ENCODE peak calls at places on chromosomes 12 and 14, in eight cellular contexts. E, R, F, X, L, I, B and H are unnamed samples. For H3K4me1, the result is how much of the 10 kb centered on the place peaks cover.

GRCh38 chr12:106358410-106359241 is 1.1 kb downstream of the POLR3B start:
- DNase-seq in E (no peak), R (peak), F (no peak), X (no peak), L (peak), I (peak), B (no peak), H (no peak)

GRCh38 chr12:67681145-67681778 is 32.7 kb downstream of the DYRK2 start:
- DNase-seq in E (no peak), R (peak), F (no peak), X (peak), L (no peak), I (no peak), B (no peak), H (peak)

GRCh38 chr12:109304485-109304884 is 4.6 kb downstream of the FOXN4 start:
- DNase-seq in E (no peak), R (no peak), F (no peak), X (no peak), L (no peak), I (no peak), B (no peak), H (no peak)

GRCh38 chr12:4813741-4814140 is 93.5 kb downstream of the GALNT8 start:
- DNase-seq in E (no peak), R (no peak), F (no peak), X (no peak), L (no peak), I (no peak), B (no peak), H (no peak)

GRCh38 chr14:21647380-21647779 is 6.3 kb upstream of the OR4E2 start:
- DNase-seq in E (no peak), R (no peak), F (no peak), X (no peak), L (peak), I (no peak), B (no peak), H (no peak)

GRCh38 chr12:81209001-81209400 is 131.1 kb downstream of the ACSS3 start:
- DNase-seq in E (no peak), R (no peak), F (no peak), X (no peak), L (no peak), I (no peak), B (no peak), H (no peak)

GRCh38 chr14:100290607-100291304 is 15.5 kb downstream of the SLC25A29 start:
- DNase-seq in E (peak), R (no peak), F (no peak), X (no peak), L (no peak), I (no peak), B (no peak), H (no peak)

GRCh38 chr12:16526693-16527092 is 79.3 kb downstream of the LMO3 start:
- DNase-seq in E (no peak), R (no peak), F (no peak), X (peak), L (no peak), I (no peak), B (no peak), H (no peak)

GRCh38 chr12:2631613-2632350 is 163.0 kb upstream of the FKBP4 start:
- DNase-seq in E (no peak), R (peak), F (no peak), X (no peak), L (no peak), I (no peak), B (no peak), H (no peak)

GRCh38 chr12:11840350-11840749 is 190.9 kb downstream of the ETV6 start:
- DNase-seq in E (no peak), R (no peak), F (no peak), X (no peak), L (peak), I (no peak), B (no peak), H (no peak)

GRCh38 chr12:116130431-116130830 is 147.1 kb downstream of the MED13L start:
- DNase-seq in E (no peak), R (no peak), F (no peak), X (no peak), L (no peak), I (no peak), B (no peak), H (no peak)

GRCh38 chr14:65229431-65230286 is 127.3 kb upstream of the MAX start:
- DNase-seq in E (no peak), R (peak), F (peak), X (no peak), L (peak), I (peak), B (no peak), H (no peak)

GRCh38 chr14:99300190-99300589 is 28.2 kb upstream of the BCL11B start:
- DNase-seq in E (no peak), R (no peak), F (peak), X (no peak), L (no peak), I (no peak), B (no peak), H (no peak)

GRCh38 chr14:102187044-102187443 is 47.3 kb downstream of the WDR20 start:
- DNase-seq in E (no peak), R (no peak), F (no peak), X (peak), L (no peak), I (no peak), B (peak), H (no peak)

GRCh38 chr12:69908208-69908607 is 83.2 kb downstream of the MYRFL start:
- DNase-seq in E (no peak), R (no peak), F (no peak), X (no peak), L (no peak), I (no peak), B (no peak), H (no peak)

GRCh38 chr12:19988457-19988856 is 379.9 kb upstream of the PDE3A start:
- DNase-seq in E (no peak), R (no peak), F (no peak), X (peak), L (peak), I (no peak), B (no peak), H (no peak)

GRCh38 chr12:111160350-111161142 is 208.3 kb downstream of the PHETA1 start:
- DNase-seq in E (no peak), R (no peak), F (no peak), X (no peak), L (no peak), I (no peak), B (no peak), H (no peak)

GRCh38 chr12:130685250-130685649 is 30.8 kb downstream of the RIMBP2 start:
- DNase-seq in E (peak), R (no peak), F (no peak), X (no peak), L (peak), I (no peak), B (no peak), H (no peak)

GRCh38 chr12:77645966-77646598 is 184.6 kb upstream of the NAV3 start:
- DNase-seq in E (no peak), R (no peak), F (peak), X (no peak), L (no peak), I (no peak), B (no peak), H (no peak)

GRCh38 chr12:25069221-25069620 is 120.3 kb upstream of the BCAT1 start:
- DNase-seq in E (no peak), R (no peak), F (no peak), X (no peak), L (no peak), I (no peak), B (no peak), H (no peak)

GRCh38 chr12:15829255-15829654 is 40.1 kb upstream of the EPS8 start:
- DNase-seq in E (no peak), R (no peak), F (peak), X (no peak), L (no peak), I (no peak), B (no peak), H (no peak)

GRCh38 chr12:29692237-29692636 is 91.5 kb downstream of the TMTC1 start:
- DNase-seq in E (no peak), R (no peak), F (no peak), X (no peak), L (no peak), I (no peak), B (no peak), H (no peak)

GRCh38 chr12:75634244-75635222 is 123.1 kb upstream of the KRR1 start:
- DNase-seq in E (no peak), R (no peak), F (peak), X (no peak), L (no peak), I (no peak), B (no peak), H (no peak)

GRCh38 chr12:65699251-65699650 is 125.0 kb upstream of the HMGA2 start:
- DNase-seq in E (no peak), R (no peak), F (no peak), X (peak), L (no peak), I (no peak), B (no peak), H (no peak)

GRCh38 chr12:10220398-10221077 is 7.9 kb downstream of the GABARAPL1 start:
- DNase-seq in E (no peak), R (peak), F (no peak), X (no peak), L (peak), I (peak), B (peak), H (no peak)

GRCh38 chr14:91402278-91403068 is 15.1 kb downstream of the CCDC88C start:
- DNase-seq in E (no peak), R (no peak), F (no peak), X (no peak), L (peak), I (no peak), B (no peak), H (no peak)

GRCh38 chr12:20451759-20452158 is 83.4 kb downstream of the PDE3A start:
- DNase-seq in E (no peak), R (no peak), F (no peak), X (peak), L (no peak), I (no peak), B (no peak), H (no peak)

GRCh38 chr12:11576104-11576503 is 73.4 kb upstream of the ETV6 start:
- DNase-seq in E (no peak), R (no peak), F (no peak), X (peak), L (no peak), I (no peak), B (peak), H (no peak)

GRCh38 chr12:29054790-29055663 is 94.1 kb upstream of the FAR2 start:
- DNase-seq in E (no peak), R (no peak), F (no peak), X (no peak), L (no peak), I (no peak), B (no peak), H (no peak)

GRCh38 chr12:34306133-34306830 is 284.0 kb downstream of the ALG10 start:
- DNase-seq in E (peak), R (no peak), F (no peak), X (no peak), L (no peak), I (no peak), B (no peak), H (no peak)

GRCh38 chr12:15526033-15526432 is 203.7 kb downstream of the PTPRO start:
- DNase-seq in E (no peak), R (no peak), F (peak), X (peak), L (no peak), I (no peak), B (no peak), H (no peak)

GRCh38 chr14:68232643-68233055 is 413.1 kb downstream of the RAD51B start:
- DNase-seq in E (no peak), R (peak), F (no peak), X (peak), L (peak), I (peak), B (peak), H (peak)

GRCh38 chr12:1919763-1920162 is 1.3 kb upstream of the CACNA2D4 start:
- DNase-seq in E (no peak), R (no peak), F (no peak), X (no peak), L (no peak), I (no peak), B (no peak), H (no peak)

GRCh38 chr12:2940564-2940963 is 18.6 kb upstream of the TEAD4 start:
- DNase-seq in E (no peak), R (no peak), F (no peak), X (no peak), L (no peak), I (no peak), B (peak), H (no peak)

GRCh38 chr14:80608563-80608962 is 333.0 kb downstream of the CEP128 start:
- DNase-seq in E (no peak), R (no peak), F (no peak), X (no peak), L (no peak), I (no peak), B (no peak), H (no peak)

GRCh38 chr14:80425686-80426085 is 214.4 kb upstream of the DIO2 start:
- DNase-seq in E (no peak), R (no peak), F (no peak), X (peak), L (no peak), I (no peak), B (no peak), H (peak)

GRCh38 chr12:100576311-100577036 is 3.0 kb downstream of the GAS2L3 start:
- DNase-seq in E (no peak), R (no peak), F (no peak), X (peak), L (no peak), I (no peak), B (no peak), H (peak)

GRCh38 chr12:57693659-57694458 is at the start of gene OS9:
- DNase-seq in E (peak), R (peak), F (peak), X (peak), L (peak), I (peak), B (peak), H (peak)

GRCh38 chr12:31525496-31526157 is 65.3 kb downstream of the DENND5B start:
- DNase-seq in E (no peak), R (no peak), F (no peak), X (no peak), L (no peak), I (no peak), B (no peak), H (no peak)

GRCh38 chr12:31524791-31525495 is 66.0 kb downstream of the DENND5B start:
- DNase-seq in E (no peak), R (no peak), F (no peak), X (no peak), L (no peak), I (no peak), B (no peak), H (peak)

GRCh38 chr12:31523306-31523705 is 67.6 kb downstream of the DENND5B start:
- DNase-seq in E (no peak), R (no peak), F (no peak), X (no peak), L (no peak), I (no peak), B (no peak), H (no peak)

GRCh38 chr12:31521972-31522371 is 69.0 kb downstream of the DENND5B start:
- DNase-seq in E (no peak), R (no peak), F (no peak), X (peak), L (no peak), I (no peak), B (no peak), H (no peak)

DNA sequence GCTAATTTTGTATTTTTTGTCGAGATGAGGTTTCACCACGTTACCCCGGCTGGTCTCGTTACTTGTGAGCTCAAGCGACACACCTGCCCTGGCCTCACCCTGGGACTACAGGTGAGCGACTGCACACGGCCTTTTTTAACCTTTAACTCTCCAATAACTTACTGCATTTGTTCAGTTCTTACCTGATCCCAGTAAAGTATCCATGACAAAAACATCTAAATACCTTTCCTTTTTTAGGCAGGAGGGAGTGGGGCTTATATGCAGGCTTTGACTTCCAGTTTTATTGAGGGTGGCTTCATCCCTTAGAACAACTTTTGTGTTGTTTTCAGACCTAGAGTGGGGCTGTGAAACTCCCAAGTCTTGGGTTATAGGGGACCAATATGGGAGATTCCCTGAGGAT is 68.3 kb downstream of the DENND5B start:
- DNase-seq in E (no peak), R (no peak), F (peak), X (no peak), L (no peak), I (no peak), B (no peak), H (no peak)
- TF ChIP-seq CTCF in E (no peak), R (no peak), F (no peak), X (no peak), L (no peak), I (no peak), B (no peak), H (no peak)

DNA sequence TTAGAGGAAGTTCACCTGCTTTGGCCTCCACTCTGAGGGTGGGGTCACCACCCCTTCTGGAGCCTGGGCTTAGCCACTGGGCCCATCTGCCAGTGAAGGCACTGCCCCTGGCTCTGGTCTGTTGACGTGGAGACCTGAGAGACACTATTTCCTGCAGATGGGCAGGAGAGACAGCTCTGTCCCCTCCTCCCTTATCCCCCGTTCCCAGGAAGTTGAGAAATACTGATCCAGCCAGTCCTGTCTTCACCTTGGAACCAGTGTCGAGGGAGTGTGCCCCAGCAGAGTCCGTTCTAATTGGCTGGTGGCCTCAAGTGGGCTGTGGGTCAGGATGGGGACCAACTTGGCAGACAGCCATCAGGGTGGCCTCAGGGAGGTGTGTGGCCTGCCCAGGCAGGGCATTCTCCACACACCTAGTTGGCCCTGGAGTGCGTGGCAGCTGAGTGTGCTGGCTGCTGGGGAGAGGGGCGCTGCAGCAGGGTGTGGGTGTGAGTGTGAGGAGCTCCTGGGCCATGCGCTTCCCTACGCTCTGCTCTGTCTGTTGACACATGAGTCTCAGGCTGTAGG is 25.4 kb downstream of the CLSTN3 start:
- DNase-seq in E (no peak), R (no peak), F (no peak), X (no peak), L (peak), I (no peak), B (peak), H (no peak)
- H3K27ac ChIP-seq in E (no peak), R (no peak), F (no peak), X (no peak), L (no peak), I (no peak), B (no peak), H (no peak)

GRCh38 chr12:46458500-46459106 is 86.0 kb upstream of the SLC38A2 start:
- DNase-seq in E (no peak), R (no peak), F (no peak), X (no peak), L (no peak), I (no peak), B (no peak), H (no peak)
- H3K4me1 ChIP-seq in E (under half), R (half or more), F (under half), X (under half), L (under half), I (under half), B (under half), H (under half)

DNA sequence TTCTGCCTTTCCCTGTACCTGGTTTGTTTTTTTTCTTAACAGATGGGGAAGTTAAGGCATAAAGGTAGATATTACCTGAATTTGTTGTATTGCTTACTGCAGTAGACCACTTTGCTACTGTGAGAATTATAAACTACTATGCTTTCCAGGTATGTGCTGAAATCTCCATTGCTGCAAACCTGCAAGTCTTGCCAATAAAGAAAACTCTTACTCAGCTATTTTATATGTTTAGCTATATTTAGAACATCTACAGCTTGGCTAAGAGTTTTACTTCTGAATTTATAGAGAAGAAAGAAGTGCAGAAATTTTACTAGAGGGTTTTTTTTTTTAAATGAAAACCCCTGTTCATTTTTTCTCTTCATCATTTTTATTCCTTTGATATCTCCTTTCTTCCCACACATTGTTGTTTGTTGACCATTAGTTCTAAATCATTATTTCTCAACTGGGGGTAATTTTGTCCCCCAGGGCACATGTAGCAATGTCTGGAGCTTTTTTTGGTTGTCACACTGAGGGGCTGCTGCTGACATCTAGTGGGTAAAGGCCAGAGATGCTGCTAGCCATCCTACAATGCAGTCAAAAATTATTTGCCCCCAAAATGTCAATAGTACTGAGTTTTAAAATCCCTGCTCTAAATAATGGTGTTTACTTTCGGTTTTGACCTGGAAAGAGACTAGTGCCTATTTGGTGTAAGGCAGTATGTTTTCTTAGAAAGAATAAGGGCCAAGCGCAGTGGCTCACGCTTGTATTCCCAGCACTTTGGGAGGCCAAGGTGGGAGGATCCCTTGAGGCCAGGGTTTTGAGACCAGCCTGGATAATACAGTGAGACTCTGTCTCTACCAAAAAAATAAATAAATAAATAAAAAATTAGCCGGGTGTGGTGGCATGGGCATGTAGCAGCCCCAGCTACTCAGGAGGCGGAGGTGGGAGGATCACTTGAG is 48.6 kb downstream of the PCNX1 start:
- DNase-seq in E (no peak), R (no peak), F (peak), X (peak), L (no peak), I (no peak), B (no peak), H (no peak)
- TF ChIP-seq CTCF in E (peak), R (peak), F (peak), X (peak), L (peak), I (peak), B (peak), H (peak)

GRCh38 chr12:46491548-46491947 is 119.0 kb upstream of the SLC38A2 start:
- DNase-seq in E (no peak), R (no peak), F (no peak), X (no peak), L (no peak), I (no peak), B (no peak), H (no peak)
- H3K27ac ChIP-seq in E (no peak), R (no peak), F (no peak), X (peak), L (no peak), I (peak), B (no peak), H (peak)

GRCh38 chr12:52318241-52318990 is 2.8 kb downstream of the KRT83 start:
- DNase-seq in E (no peak), R (no peak), F (no peak), X (no peak), L (no peak), I (peak), B (no peak), H (no peak)
- H3K4me1 ChIP-seq in E (under half), R (under half), F (under half), X (under half), L (under half), I (under half), B (under half), H (under half)